ENCODE peak calls at places on chromosome 14, in four cellular contexts. Y is pancreas, K is body of pancreas, T is Peyer's patch. C is an unnamed sample. For H3K27me3, the result is how much of the 10 kb centered on the place peaks cover.

GRCh38 chr14:99395904-99396530 is 84.6 kb downstream of the SETD3 start:
- DNase-seq in Y (no peak), K (peak), T (no peak), C (no peak)

GRCh38 chr14:99247091-99247729 is 24.8 kb downstream of the BCL11B start:
- DNase-seq in Y (no peak), K (no peak), T (no peak), C (no peak)

GRCh38 chr14:66233571-66233970 is 252.6 kb upstream of the CCDC196 start:
- DNase-seq in Y (no peak), K (no peak), T (no peak), C (no peak)

GRCh38 chr14:59347915-59348314 is 117.3 kb downstream of the GPR135 start:
- DNase-seq in Y (no peak), K (no peak), T (no peak), C (no peak)

GRCh38 chr14:68239988-68240387 is 420.4 kb downstream of the RAD51B start:
- DNase-seq in Y (no peak), K (peak), T (no peak), C (no peak)

GRCh38 chr14:53993920-53994607 is 37.4 kb upstream of the BMP4 start:
- DNase-seq in Y (no peak), K (no peak), T (no peak), C (no peak)

GRCh38 chr14:88706425-88706824 is 86.3 kb downstream of the EML5 start:
- DNase-seq in Y (no peak), K (no peak), T (no peak), C (no peak)

GRCh38 chr14:49879683-49880204 is 13.1 kb upstream of the ARF6 start:
- DNase-seq in Y (peak), K (peak), T (peak), C (peak)

GRCh38 chr14:34355584-34356266 is 106.3 kb downstream of the SPTSSA start:
- DNase-seq in Y (no peak), K (no peak), T (no peak), C (no peak)

GRCh38 chr14:67835596-67835995 is 16.0 kb downstream of the RAD51B start:
- DNase-seq in Y (no peak), K (no peak), T (no peak), C (no peak)

GRCh38 chr14:63342381-63342780 is 23.6 kb upstream of the GPHB5 start:
- DNase-seq in Y (no peak), K (no peak), T (no peak), C (no peak)

GRCh38 chr14:53180272-53181221 is 27.4 kb upstream of the DDHD1 start:
- DNase-seq in Y (no peak), K (no peak), T (no peak), C (peak)

GRCh38 chr14:95256011-95256775 is 63.5 kb downstream of the CLMN start:
- DNase-seq in Y (no peak), K (no peak), T (no peak), C (no peak)

GRCh38 chr14:45868377-45868776 is 615.4 kb upstream of the MIS18BP1 start:
- DNase-seq in Y (no peak), K (no peak), T (no peak), C (peak)

GRCh38 chr14:104546021-104546491 is 33.5 kb upstream of the C14orf180 start:
- DNase-seq in Y (no peak), K (no peak), T (peak), C (no peak)

GRCh38 chr14:64946310-64947045 is 3.9 kb upstream of the GPX2 start:
- DNase-seq in Y (no peak), K (no peak), T (peak), C (no peak)

GRCh38 chr14:96989293-96989692 is 192.1 kb downstream of the VRK1 start:
- DNase-seq in Y (no peak), K (no peak), T (no peak), C (no peak)

GRCh38 chr14:96823652-96824051 is 26.5 kb downstream of the VRK1 start:
- DNase-seq in Y (no peak), K (no peak), T (no peak), C (no peak)

GRCh38 chr14:61475316-61475715 is 153.9 kb downstream of the PRKCH start:
- DNase-seq in Y (no peak), K (no peak), T (no peak), C (no peak)

DNA sequence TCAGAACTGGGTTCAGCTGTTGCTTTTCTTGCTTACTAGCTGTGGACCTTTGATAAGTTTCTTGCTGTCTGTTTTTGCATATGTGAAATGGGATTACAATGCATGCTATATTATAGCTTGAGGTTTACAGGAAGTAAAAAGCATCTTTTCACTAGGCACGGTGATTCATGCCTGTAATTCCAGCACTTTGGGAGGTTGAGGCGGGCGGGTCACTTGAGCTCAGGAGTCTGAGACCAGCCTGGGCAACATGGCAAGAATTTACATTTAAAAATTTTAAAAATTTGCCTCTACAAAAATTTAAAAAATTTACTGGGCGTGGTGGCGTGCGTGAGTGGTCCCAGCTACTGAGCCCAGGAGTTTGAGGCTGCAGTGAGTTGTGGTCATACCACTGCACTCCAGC is 42.0 kb downstream of the CALM1 start:
- DNase-seq in Y (no peak), K (no peak), T (no peak), C (no peak)
- H3K27me3 ChIP-seq in Y (under half), K (under half), T (under half), C (under half)

DNA sequence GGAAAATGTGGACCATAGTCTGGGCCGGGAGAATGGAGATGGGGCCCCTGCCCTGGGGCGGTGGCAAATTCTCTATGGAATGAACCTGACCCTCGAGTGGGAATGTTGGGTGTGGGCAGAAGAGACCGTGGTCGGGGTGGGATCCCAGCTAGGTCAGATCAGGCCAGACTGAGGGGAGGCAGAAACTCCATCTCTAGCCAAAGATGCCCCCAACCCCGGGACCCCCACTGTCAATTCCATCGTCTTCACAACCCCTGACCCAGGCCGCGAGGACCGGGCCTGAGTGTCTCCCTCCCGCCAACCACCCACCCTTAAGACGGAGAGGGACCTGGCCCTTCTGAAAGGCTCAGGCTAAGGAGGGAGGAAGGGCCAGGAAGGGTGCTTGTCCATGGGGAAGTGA is 733 bp downstream of the PLEKHD1 start:
- DNase-seq in Y (no peak), K (no peak), T (no peak), C (no peak)
- H3K27me3 ChIP-seq in Y (under half), K (under half), T (under half), C (under half)

DNA sequence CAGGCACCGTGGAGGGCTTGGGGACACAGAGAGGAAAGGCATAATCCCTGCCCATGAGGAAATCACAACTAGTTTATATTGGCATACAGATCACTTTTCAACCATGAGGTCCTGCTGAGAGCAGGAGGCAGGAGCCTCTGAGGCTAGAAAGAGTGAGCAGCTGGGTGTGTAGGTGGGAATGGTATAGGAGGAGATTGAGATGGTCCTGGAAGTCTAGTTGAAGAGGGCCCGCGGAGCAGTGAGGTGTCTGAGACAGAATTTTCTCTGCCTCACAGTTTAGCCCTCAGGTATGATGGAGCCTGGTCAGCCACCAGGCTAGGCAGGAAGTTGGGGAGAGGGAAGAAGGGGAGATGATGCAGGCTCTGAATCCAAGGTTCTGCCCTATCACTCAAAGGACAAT is 54.7 kb upstream of the JDP2 start:
- DNase-seq in Y (no peak), K (no peak), T (no peak), C (no peak)
- H3K27me3 ChIP-seq in Y (under half), K (under half), T (under half), C (under half)

GRCh38 chr14:23373041-23373440 is 432 bp downstream of the IL25 start:
- DNase-seq in Y (no peak), K (no peak), T (no peak), C (no peak)

GRCh38 chr14:23372509-23372908 is at the start of gene IL25:
- DNase-seq in Y (no peak), K (no peak), T (no peak), C (no peak)

GRCh38 chr14:23366163-23366921 is 1.4 kb upstream of the EFS start:
- DNase-seq in Y (no peak), K (peak), T (peak), C (no peak)

GRCh38 chr14:23371865-23372264 is 744 bp upstream of the IL25 start:
- DNase-seq in Y (no peak), K (no peak), T (no peak), C (no peak)

GRCh38 chr14:23370221-23370620 is 2.4 kb upstream of the IL25 start:
- DNase-seq in Y (no peak), K (no peak), T (no peak), C (no peak)
- H3K27me3 ChIP-seq in Y (under half), K (under half), T (under half), C (under half)